ENCODE peak calls at places on chromosomes 3 and 15, in eight cellular contexts. F is adipocyte; R is colonic mucosa; T is CD8-positive, alpha-beta T cell; D is CD8-positive, alpha-beta memory T cell; Z is astrocyte; U is heart left ventricle; A is mammary epithelial cell. E is an unnamed sample.

GRCh38 chr3:63791974-63792373 is 27.1 kb upstream of the C3orf49 start:
- DNase-seq in F (peak; percentile 94), R (no peak), T (no peak), D (no peak), Z (peak; percentile 39), U (no peak), A (peak; percentile 35), E (peak; percentile 53)

GRCh38 chr3:153901152-153901551 is 220.0 kb upstream of the ARHGEF26 start:
- DNase-seq in F (no peak), R (no peak), T (no peak), D (no peak), Z (peak; percentile 28), U (no peak), A (peak; percentile 82), E (peak; percentile 54)

GRCh38 chr15:38072007-38072506 is 137.6 kb downstream of the TMCO5A start:
- DNase-seq in F (no peak), R (peak; percentile 82), T (no peak), D (no peak), Z (no peak), U (no peak), A (no peak), E (no peak)

GRCh38 chr3:123027292-123028232 is at the start of gene SEMA5B:
- DNase-seq in F (peak; percentile 57), R (peak; percentile 23), T (peak; percentile 8), D (no peak), Z (no peak), U (peak; percentile 73), A (peak; percentile 39), E (no peak)

GRCh38 chr3:115071611-115072010 is 75.5 kb downstream of the ZBTB20 start:
- DNase-seq in F (peak; percentile 64), R (no peak), T (no peak), D (no peak), Z (peak; percentile 80), U (no peak), A (peak; percentile 24), E (peak; percentile 85)

GRCh38 chr3:122505676-122506075 is 9.1 kb downstream of the KPNA1 start:
- DNase-seq in F (no peak), R (no peak), T (no peak), D (no peak), Z (no peak), U (no peak), A (no peak), E (no peak)

GRCh38 chr3:171566803-171567422 is 106.7 kb upstream of the TNIK start:
- DNase-seq in F (peak; percentile 77), R (no peak), T (no peak), D (peak; percentile 48), Z (peak; percentile 12), U (no peak), A (peak; percentile 25), E (peak; percentile 30)

GRCh38 chr15:34436126-34436955 is 1.3 kb downstream of the GOLGA8A start:
- DNase-seq in F (peak; percentile 37), R (no peak), T (peak; percentile 46), D (peak; percentile 35), Z (peak; percentile 3), U (peak; percentile 72), A (no peak), E (peak; percentile 17)

GRCh38 chr15:68279779-68280745 is 2.5 kb downstream of the FEM1B start:
- DNase-seq in F (no peak), R (no peak), T (no peak), D (no peak), Z (no peak), U (no peak), A (peak; percentile 51), E (no peak)

GRCh38 chr3:36166477-36166876 is 213.8 kb upstream of the STAC start:
- DNase-seq in F (peak; percentile 39), R (no peak), T (no peak), D (no peak), Z (peak; percentile 85), U (no peak), A (peak; percentile 96), E (peak; percentile 90)

GRCh38 chr15:99446565-99447496 is 119.0 kb upstream of the MEF2A start:
- DNase-seq in F (no peak), R (no peak), T (no peak), D (no peak), Z (no peak), U (no peak), A (no peak), E (no peak)
- H3K4me1 ChIP-seq in F (peaks cover 20% of the 10 kb centered on the region), R (peaks cover 4% of the 10 kb centered on the region), T (peaks cover 88% of the 10 kb centered on the region), D (peaks cover 46% of the 10 kb centered on the region), Z (peaks cover 25% of the 10 kb centered on the region), U (peaks cover 47% of the 10 kb centered on the region), A (peaks cover 35% of the 10 kb centered on the region), E (peaks cover 10% of the 10 kb centered on the region)

DNA sequence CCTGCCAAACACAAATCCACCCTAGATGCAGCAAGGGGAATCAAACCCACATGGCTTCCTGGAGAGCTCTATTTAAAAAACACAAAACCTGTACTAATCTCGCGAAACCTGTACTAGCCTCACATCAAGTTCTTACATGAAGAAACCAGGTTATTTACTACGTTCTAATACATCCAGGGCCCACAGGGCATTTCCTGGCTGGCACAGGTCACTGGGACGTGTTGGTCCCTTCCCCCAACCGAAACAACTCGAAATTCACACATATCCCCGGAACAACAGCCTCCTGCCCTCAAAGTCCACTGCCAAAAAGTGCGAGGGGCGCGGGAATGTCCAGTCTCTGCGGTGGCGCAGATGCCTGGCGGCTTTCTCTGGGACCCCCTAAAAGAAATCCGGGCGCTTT is 955 bp downstream of the CDCP1 start:
- DNase-seq in F (no peak), R (no peak), T (no peak), D (no peak), Z (no peak), U (no peak), A (peak; percentile 65), E (peak; percentile 37)
- H3K27me3 ChIP-seq in F (peaks cover 3% of the 10 kb centered on the region), R (peaks cover 4% of the 10 kb centered on the region), T (peaks cover 18% of the 10 kb centered on the region), D (peaks cover 20% of the 10 kb centered on the region), Z (peaks cover 4% of the 10 kb centered on the region), U (peaks cover 15% of the 10 kb centered on the region), A (no peaks in the 10 kb centered on the region), E (no peaks in the 10 kb centered on the region)

DNA sequence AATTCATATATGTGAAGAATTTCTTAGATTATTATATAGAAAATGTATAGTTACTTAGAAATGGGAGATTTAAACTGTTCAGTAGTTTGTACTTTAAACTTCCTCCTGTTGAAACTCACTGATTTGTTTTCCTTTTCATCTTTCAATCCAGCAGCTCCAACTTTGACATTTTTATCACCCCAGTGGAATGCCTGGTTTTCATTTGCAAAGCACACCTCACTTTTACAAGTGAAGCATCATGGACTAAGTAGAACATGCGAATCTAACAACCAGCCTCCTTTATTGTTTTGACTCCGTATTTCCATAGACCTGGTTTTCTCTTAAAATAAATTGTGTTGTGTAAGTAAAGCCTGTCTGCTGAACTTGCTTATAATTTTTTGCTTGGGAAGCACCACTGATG is 97.8 kb upstream of the ROBO2 start:
- DNase-seq in F (no peak), R (no peak), T (no peak), D (no peak), Z (no peak), U (no peak), A (no peak), E (no peak)
- H3K4me1 ChIP-seq in F (no peaks in the 10 kb centered on the region), R (no peaks in the 10 kb centered on the region), T (no peaks in the 10 kb centered on the region), D (no peaks in the 10 kb centered on the region), Z (peaks cover 5% of the 10 kb centered on the region), U (no peaks in the 10 kb centered on the region), A (no peaks in the 10 kb centered on the region), E (no peaks in the 10 kb centered on the region)

GRCh38 chr3:193490989-193491388 is 63.7 kb downstream of the ATP13A4 start:
- DNase-seq in F (no peak), R (no peak), T (no peak), D (no peak), Z (no peak), U (no peak), A (no peak), E (no peak)

GRCh38 chr3:193490580-193490979 is 64.1 kb downstream of the ATP13A4 start:
- DNase-seq in F (no peak), R (no peak), T (no peak), D (no peak), Z (no peak), U (no peak), A (no peak), E (no peak)

GRCh38 chr3:193489949-193490348 is 64.7 kb downstream of the ATP13A4 start:
- DNase-seq in F (no peak), R (no peak), T (no peak), D (no peak), Z (no peak), U (no peak), A (no peak), E (no peak)

GRCh38 chr3:193483988-193484539 is 70.6 kb downstream of the ATP13A4 start:
- DNase-seq in F (no peak), R (no peak), T (no peak), D (no peak), Z (peak; percentile 6), U (no peak), A (no peak), E (peak; percentile 14)

GRCh38 chr3:193488741-193489140 is 66.0 kb downstream of the ATP13A4 start:
- DNase-seq in F (no peak), R (no peak), T (no peak), D (no peak), Z (no peak), U (no peak), A (no peak), E (no peak)
- H3K27me3 ChIP-seq in F (no peaks in the 10 kb centered on the region), R (no peaks in the 10 kb centered on the region), T (no peaks in the 10 kb centered on the region), D (no peaks in the 10 kb centered on the region), Z (no peaks in the 10 kb centered on the region), U (no peaks in the 10 kb centered on the region), A (peaks cover 3% of the 10 kb centered on the region), E (no peaks in the 10 kb centered on the region)

DNA sequence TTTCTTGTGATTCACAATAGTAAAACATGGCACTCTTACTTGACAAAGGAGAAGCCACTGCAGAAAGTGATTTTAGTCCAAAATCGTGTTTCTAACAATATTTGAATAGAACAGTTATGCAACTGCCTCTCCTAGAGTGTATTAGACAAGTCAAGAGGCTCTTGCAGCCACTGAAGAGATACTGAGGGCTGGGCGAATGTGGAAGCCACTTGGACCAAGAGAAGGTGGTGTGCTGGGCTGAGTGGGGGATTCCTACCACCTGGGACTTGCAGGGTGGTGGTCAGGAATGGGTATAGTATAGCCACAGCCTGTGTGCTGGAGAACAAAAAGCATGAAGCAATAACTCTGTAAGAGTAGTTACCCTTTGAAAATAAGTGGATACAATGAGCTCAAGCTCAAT is 223.8 kb upstream of the DNAJC19 start:
- DNase-seq in F (no peak), R (no peak), T (no peak), D (no peak), Z (no peak), U (no peak), A (no peak), E (no peak)
- H3K4me1 ChIP-seq in F (no peaks in the 10 kb centered on the region), R (no peaks in the 10 kb centered on the region), T (no peaks in the 10 kb centered on the region), D (no peaks in the 10 kb centered on the region), Z (no peaks in the 10 kb centered on the region), U (no peaks in the 10 kb centered on the region), A (no peaks in the 10 kb centered on the region), E (no peaks in the 10 kb centered on the region)

DNA sequence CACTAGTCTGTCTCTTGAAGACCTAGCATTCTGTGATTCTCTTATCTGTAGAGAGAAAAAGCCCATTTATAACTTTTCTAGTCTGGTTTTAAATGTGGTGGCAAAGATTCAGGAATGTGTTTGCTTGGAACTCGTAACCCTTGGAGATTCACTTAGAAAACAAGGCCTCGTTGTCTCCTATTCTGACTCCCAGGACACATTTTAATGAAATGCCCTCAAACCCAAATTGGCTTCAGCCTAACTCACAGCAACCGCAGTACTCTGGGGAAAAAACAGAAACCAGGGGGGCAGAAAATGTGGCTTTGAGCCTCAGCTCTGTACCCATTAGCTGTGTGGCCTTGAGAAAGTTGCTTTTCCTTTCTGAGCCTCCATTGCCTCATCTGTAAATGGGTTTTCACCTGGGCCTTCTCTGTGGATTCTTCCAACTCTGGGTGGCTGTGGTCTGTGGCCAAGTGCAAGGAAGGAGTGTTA is 36.5 kb downstream of the RPLP1 start:
- DNase-seq in F (no peak), R (no peak), T (no peak), D (no peak), Z (peak; percentile 67), U (no peak), A (no peak), E (peak; percentile 69)
- H3K27me3 ChIP-seq in F (peaks cover 10% of the 10 kb centered on the region), R (no peaks in the 10 kb centered on the region), T (no peaks in the 10 kb centered on the region), D (no peaks in the 10 kb centered on the region), Z (peaks cover 12% of the 10 kb centered on the region), U (no peaks in the 10 kb centered on the region), A (peaks cover 3% of the 10 kb centered on the region), E (peaks cover 28% of the 10 kb centered on the region)